ENCODE peak calls at places on chromosome 9, in eight cellular contexts. One of them, this sample, is unnamed.

GRCh38 chr9:13942695-13943094 is 371.2 kb downstream of the NFIB start:
- DNase-seq in ascending aorta: peak; percentile 70
- DNase-seq in cortex of kidney: no peak
- DNase-seq in stimulated activated CD4-positive, alpha-beta T cell treated with anti-CD3 and anti-CD28 coated beads, Interleukin-1b, Interleukin-23, amount 100 ng/mL, for 48 hours: peak; percentile 37
- DNase-seq in NCI-H1092 treated with DMSO at 0.1 percent for 48 hours: no peak
- DNase-seq in iPS-NIHi11: no peak
- DNase-seq in pons: no peak
- DNase-seq in globus pallidus: no peak
- DNase-seq in this sample: peak; percentile 37

GRCh38 chr9:108271646-108272349 is 584.0 kb downstream of the ACTL7B start:
- DNase-seq in ascending aorta: no peak
- DNase-seq in cortex of kidney: no peak
- DNase-seq in stimulated activated CD4-positive, alpha-beta T cell treated with anti-CD3 and anti-CD28 coated beads, Interleukin-1b, Interleukin-23, amount 100 ng/mL, for 48 hours: no peak
- DNase-seq in NCI-H1092 treated with DMSO at 0.1 percent for 48 hours: peak; percentile 98
- DNase-seq in iPS-NIHi11: peak; percentile 52
- DNase-seq in pons: peak; percentile 20
- DNase-seq in globus pallidus: no peak
- DNase-seq in this sample: peak; percentile 82

GRCh38 chr9:123407537-123407828 is 51.5 kb downstream of the CRB2 start:
- DNase-seq in ascending aorta: no peak
- DNase-seq in cortex of kidney: no peak
- DNase-seq in stimulated activated CD4-positive, alpha-beta T cell treated with anti-CD3 and anti-CD28 coated beads, Interleukin-1b, Interleukin-23, amount 100 ng/mL, for 48 hours: no peak
- DNase-seq in NCI-H1092 treated with DMSO at 0.1 percent for 48 hours: peak; percentile 79
- DNase-seq in iPS-NIHi11: no peak
- DNase-seq in pons: no peak
- DNase-seq in globus pallidus: no peak
- DNase-seq in this sample: no peak

GRCh38 chr9:113738506-113738897 is 137.6 kb upstream of the ZNF618 start:
- DNase-seq in ascending aorta: no peak
- DNase-seq in cortex of kidney: no peak
- DNase-seq in stimulated activated CD4-positive, alpha-beta T cell treated with anti-CD3 and anti-CD28 coated beads, Interleukin-1b, Interleukin-23, amount 100 ng/mL, for 48 hours: no peak
- DNase-seq in NCI-H1092 treated with DMSO at 0.1 percent for 48 hours: no peak
- DNase-seq in iPS-NIHi11: no peak
- DNase-seq in pons: no peak
- DNase-seq in globus pallidus: no peak
- DNase-seq in this sample: no peak

GRCh38 chr9:81787747-81788632 is 98.6 kb upstream of the TLE1 start:
- DNase-seq in ascending aorta: peak; percentile 80
- DNase-seq in cortex of kidney: no peak
- DNase-seq in stimulated activated CD4-positive, alpha-beta T cell treated with anti-CD3 and anti-CD28 coated beads, Interleukin-1b, Interleukin-23, amount 100 ng/mL, for 48 hours: no peak
- DNase-seq in NCI-H1092 treated with DMSO at 0.1 percent for 48 hours: no peak
- DNase-seq in iPS-NIHi11: no peak
- DNase-seq in pons: no peak
- DNase-seq in globus pallidus: no peak
- DNase-seq in this sample: peak; percentile 78

GRCh38 chr9:132711846-132712245 is 41.6 kb downstream of the GTF3C4 start:
- DNase-seq in ascending aorta: no peak
- DNase-seq in cortex of kidney: no peak
- DNase-seq in stimulated activated CD4-positive, alpha-beta T cell treated with anti-CD3 and anti-CD28 coated beads, Interleukin-1b, Interleukin-23, amount 100 ng/mL, for 48 hours: no peak
- DNase-seq in NCI-H1092 treated with DMSO at 0.1 percent for 48 hours: no peak
- DNase-seq in iPS-NIHi11: no peak
- DNase-seq in pons: no peak
- DNase-seq in globus pallidus: no peak
- DNase-seq in this sample: no peak

GRCh38 chr9:33163433-33164137 is 3.6 kb downstream of the B4GALT1 start:
- DNase-seq in ascending aorta: no peak
- DNase-seq in cortex of kidney: no peak
- DNase-seq in stimulated activated CD4-positive, alpha-beta T cell treated with anti-CD3 and anti-CD28 coated beads, Interleukin-1b, Interleukin-23, amount 100 ng/mL, for 48 hours: no peak
- DNase-seq in NCI-H1092 treated with DMSO at 0.1 percent for 48 hours: no peak
- DNase-seq in iPS-NIHi11: no peak
- DNase-seq in pons: no peak
- DNase-seq in globus pallidus: no peak
- DNase-seq in this sample: no peak

GRCh38 chr9:94918038-94918753 is 191.7 kb downstream of the AOPEP start:
- DNase-seq in ascending aorta: peak; percentile 58
- DNase-seq in cortex of kidney: no peak
- DNase-seq in stimulated activated CD4-positive, alpha-beta T cell treated with anti-CD3 and anti-CD28 coated beads, Interleukin-1b, Interleukin-23, amount 100 ng/mL, for 48 hours: no peak
- DNase-seq in NCI-H1092 treated with DMSO at 0.1 percent for 48 hours: no peak
- DNase-seq in iPS-NIHi11: no peak
- DNase-seq in pons: no peak
- DNase-seq in globus pallidus: no peak
- DNase-seq in this sample: no peak

GRCh38 chr9:134757206-134757975 is 115.8 kb downstream of the COL5A1 start:
- DNase-seq in ascending aorta: no peak
- DNase-seq in cortex of kidney: no peak
- DNase-seq in stimulated activated CD4-positive, alpha-beta T cell treated with anti-CD3 and anti-CD28 coated beads, Interleukin-1b, Interleukin-23, amount 100 ng/mL, for 48 hours: no peak
- DNase-seq in NCI-H1092 treated with DMSO at 0.1 percent for 48 hours: no peak
- DNase-seq in iPS-NIHi11: no peak
- DNase-seq in pons: no peak
- DNase-seq in globus pallidus: no peak
- DNase-seq in this sample: no peak

GRCh38 chr9:17776735-17777134 is 197.9 kb downstream of the SH3GL2 start:
- DNase-seq in ascending aorta: no peak
- DNase-seq in cortex of kidney: no peak
- DNase-seq in stimulated activated CD4-positive, alpha-beta T cell treated with anti-CD3 and anti-CD28 coated beads, Interleukin-1b, Interleukin-23, amount 100 ng/mL, for 48 hours: no peak
- DNase-seq in NCI-H1092 treated with DMSO at 0.1 percent for 48 hours: peak; percentile 57
- DNase-seq in iPS-NIHi11: peak; percentile 10
- DNase-seq in pons: peak; percentile 57
- DNase-seq in globus pallidus: peak; percentile 47
- DNase-seq in this sample: no peak

GRCh38 chr9:89536618-89537017 is 38.7 kb upstream of the SEMA4D start:
- DNase-seq in ascending aorta: no peak
- DNase-seq in cortex of kidney: no peak
- DNase-seq in stimulated activated CD4-positive, alpha-beta T cell treated with anti-CD3 and anti-CD28 coated beads, Interleukin-1b, Interleukin-23, amount 100 ng/mL, for 48 hours: no peak
- DNase-seq in NCI-H1092 treated with DMSO at 0.1 percent for 48 hours: no peak
- DNase-seq in iPS-NIHi11: no peak
- DNase-seq in pons: no peak
- DNase-seq in globus pallidus: no peak
- DNase-seq in this sample: no peak

GRCh38 chr9:97529363-97530076 is 28.1 kb downstream of the TMOD1 start:
- DNase-seq in ascending aorta: peak; percentile 70
- DNase-seq in cortex of kidney: no peak
- DNase-seq in stimulated activated CD4-positive, alpha-beta T cell treated with anti-CD3 and anti-CD28 coated beads, Interleukin-1b, Interleukin-23, amount 100 ng/mL, for 48 hours: peak; percentile 13
- DNase-seq in NCI-H1092 treated with DMSO at 0.1 percent for 48 hours: no peak
- DNase-seq in iPS-NIHi11: no peak
- DNase-seq in pons: peak; percentile 6
- DNase-seq in globus pallidus: peak; percentile 3
- DNase-seq in this sample: no peak

GRCh38 chr9:122197334-122197872 is 31.4 kb downstream of the LHX6 start:
- DNase-seq in ascending aorta: no peak
- DNase-seq in cortex of kidney: no peak
- DNase-seq in stimulated activated CD4-positive, alpha-beta T cell treated with anti-CD3 and anti-CD28 coated beads, Interleukin-1b, Interleukin-23, amount 100 ng/mL, for 48 hours: no peak
- DNase-seq in NCI-H1092 treated with DMSO at 0.1 percent for 48 hours: peak; percentile 86
- DNase-seq in iPS-NIHi11: no peak
- DNase-seq in pons: no peak
- DNase-seq in globus pallidus: no peak
- DNase-seq in this sample: no peak

GRCh38 chr9:13267743-13268142 is 11.7 kb downstream of the MPDZ start:
- DNase-seq in ascending aorta: no peak
- DNase-seq in cortex of kidney: no peak
- DNase-seq in stimulated activated CD4-positive, alpha-beta T cell treated with anti-CD3 and anti-CD28 coated beads, Interleukin-1b, Interleukin-23, amount 100 ng/mL, for 48 hours: no peak
- DNase-seq in NCI-H1092 treated with DMSO at 0.1 percent for 48 hours: no peak
- DNase-seq in iPS-NIHi11: peak; percentile 11
- DNase-seq in pons: no peak
- DNase-seq in globus pallidus: no peak
- DNase-seq in this sample: peak; percentile 35

GRCh38 chr9:14203366-14204056 is 110.4 kb downstream of the NFIB start:
- DNase-seq in ascending aorta: peak; percentile 85
- DNase-seq in cortex of kidney: no peak
- DNase-seq in stimulated activated CD4-positive, alpha-beta T cell treated with anti-CD3 and anti-CD28 coated beads, Interleukin-1b, Interleukin-23, amount 100 ng/mL, for 48 hours: no peak
- DNase-seq in NCI-H1092 treated with DMSO at 0.1 percent for 48 hours: peak; percentile 72
- DNase-seq in iPS-NIHi11: no peak
- DNase-seq in pons: peak; percentile 53
- DNase-seq in globus pallidus: peak; percentile 74
- DNase-seq in this sample: peak; percentile 19

GRCh38 chr9:75239176-75239575 is 150.9 kb downstream of the OSTF1 start:
- DNase-seq in ascending aorta: no peak
- DNase-seq in cortex of kidney: no peak
- DNase-seq in stimulated activated CD4-positive, alpha-beta T cell treated with anti-CD3 and anti-CD28 coated beads, Interleukin-1b, Interleukin-23, amount 100 ng/mL, for 48 hours: no peak
- DNase-seq in NCI-H1092 treated with DMSO at 0.1 percent for 48 hours: no peak
- DNase-seq in iPS-NIHi11: no peak
- DNase-seq in pons: no peak
- DNase-seq in globus pallidus: no peak
- DNase-seq in this sample: peak; percentile 45

This sample was measured in hepatocyte.